ENCODE peak calls at places on chromosome 15, in six cellular contexts. C, K, D, F, Z and X are unnamed samples.

GRCh38 chr15:64536244-64536836 is 76.0 kb downstream of the ZNF609 start:
- DNase-seq in Z (peak; percentile 90), C (peak; percentile 79), D (peak; percentile 85), F (peak; percentile 85), K (peak; percentile 78), X (no peak)

GRCh38 chr15:33182278-33182905 is 12.1 kb downstream of the FMN1 start:
- DNase-seq in C (no peak), Z (no peak), D (no peak), K (no peak), F (no peak), X (no peak)

GRCh38 chr15:67396109-67396508 is 124.8 kb upstream of the C15orf61 start:
- DNase-seq in Z (no peak), C (no peak), F (no peak), D (no peak), K (no peak), X (no peak)

GRCh38 chr15:95826388-95826781 is 504.1 kb upstream of the NR2F2 start:
- DNase-seq in Z (no peak), D (no peak), K (no peak), F (no peak), C (no peak), X (no peak)

GRCh38 chr15:63349621-63350020 is 32.0 kb downstream of the CA12 start:
- DNase-seq in D (no peak), C (no peak), Z (no peak), K (no peak), F (no peak), X (no peak)

GRCh38 chr15:31211353-31211752 is 109.8 kb upstream of the TRPM1 start:
- DNase-seq in D (no peak), C (no peak), F (no peak), K (no peak), Z (no peak), X (no peak)

GRCh38 chr15:64354683-64355558 is 1.1 kb downstream of the CSNK1G1 start:
- DNase-seq in K (no peak), Z (no peak), D (no peak), F (peak; percentile 53), C (no peak), X (no peak)

GRCh38 chr15:28954466-28955159 is 68.8 kb downstream of the APBA2 start:
- DNase-seq in C (no peak), Z (no peak), D (no peak), F (no peak), K (no peak), X (no peak)

GRCh38 chr15:95995375-95996168 is 334.9 kb upstream of the NR2F2 start:
- DNase-seq in D (peak; percentile 50), Z (no peak), C (peak; percentile 32), F (peak; percentile 63), K (peak; percentile 59), X (no peak)

GRCh38 chr15:92733934-92734521 is 78.5 kb upstream of the FAM174B start:
- DNase-seq in C (no peak), Z (no peak), K (peak; percentile 59), F (peak; percentile 62), D (peak; percentile 44), X (no peak)

GRCh38 chr15:37109952-37110630 is 9.7 kb upstream of the MEIS2 start:
- DNase-seq in K (peak; percentile 34), F (peak; percentile 61), C (no peak), D (no peak), Z (peak; percentile 81), X (no peak)

GRCh38 chr15:78737187-78737820 is 74.0 kb downstream of the ADAMTS7 start:
- DNase-seq in C (no peak), F (no peak), K (no peak), D (no peak), Z (no peak), X (no peak)

GRCh38 chr15:71125831-71126453 is 10.7 kb downstream of the THSD4 start:
- DNase-seq in F (peak; percentile 22), D (no peak), K (peak; percentile 46), C (no peak), Z (no peak), X (no peak)

GRCh38 chr15:78290222-78290621 is 9.2 kb downstream of the SKIC8 start:
- DNase-seq in F (no peak), Z (no peak), D (no peak), C (no peak), K (no peak), X (no peak)

GRCh38 chr15:66851226-66852063 is 149.4 kb downstream of the SMAD6 start:
- DNase-seq in C (peak; percentile 72), D (no peak), F (peak; percentile 93), Z (peak; percentile 86), K (peak; percentile 86), X (peak; percentile 78)

GRCh38 chr15:71051539-71051938 is 63.7 kb upstream of the THSD4 start:
- DNase-seq in Z (peak; percentile 52), F (peak; percentile 69), D (peak; percentile 90), C (peak; percentile 16), K (peak; percentile 85), X (no peak)

GRCh38 chr15:29820802-29821160 is 1.5 kb downstream of the TJP1 start:
- DNase-seq in Z (no peak), D (no peak), F (peak; percentile 33), K (peak; percentile 33), C (peak; percentile 33), X (no peak)

GRCh38 chr15:62709261-62709660 is 333.3 kb upstream of the TPM1 start:
- DNase-seq in K (no peak), C (no peak), D (no peak), F (no peak), Z (no peak), X (no peak)

GRCh38 chr15:74843891-74844299 is 939 bp upstream of the ULK3 start:
- DNase-seq in D (no peak), K (no peak), C (no peak), F (no peak), Z (no peak), X (no peak)
- H3K27ac ChIP-seq in D (no peak overlapping the region), K (peak overlapping the region; percentile 81), C (no peak overlapping the region), F (peak overlapping the region; percentile 69), Z (no peak overlapping the region), X (peak overlapping the region; percentile 91)

DNA sequence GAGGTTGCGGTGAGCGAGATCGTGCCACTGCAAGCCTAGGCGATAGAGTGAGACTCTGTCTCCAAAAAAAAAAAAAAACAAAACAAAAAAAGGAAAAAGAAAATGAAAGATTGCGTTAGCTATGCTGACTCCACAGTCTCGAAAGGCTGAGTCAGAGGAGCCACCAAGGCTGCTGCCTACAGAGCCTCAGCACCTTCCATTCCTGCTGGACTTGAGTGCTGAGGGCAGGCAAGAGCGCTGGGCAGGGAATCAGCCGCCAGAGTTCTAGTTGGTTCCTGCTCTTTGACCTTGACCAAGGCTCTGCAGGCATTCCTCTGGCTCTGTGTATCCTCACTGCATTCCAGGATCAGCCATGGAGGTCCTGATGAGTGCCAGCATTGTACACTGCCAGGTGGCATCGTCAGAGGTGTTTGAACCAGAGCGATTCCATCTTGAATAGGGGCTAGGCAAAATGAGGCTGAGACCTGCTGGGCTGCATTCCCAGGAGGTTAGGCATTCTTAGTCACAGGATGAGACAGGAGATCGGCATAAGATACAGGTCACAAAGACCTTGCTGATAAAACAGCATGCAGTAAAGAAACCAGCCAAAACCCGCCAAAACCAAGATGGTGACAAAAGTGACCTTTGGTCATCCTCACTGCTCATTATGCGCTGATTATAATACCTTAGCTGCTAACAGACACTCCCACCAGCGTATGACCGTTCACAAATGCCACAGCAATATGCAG is 5.9 kb downstream of the MESP2 start:
- DNase-seq in C (peak; percentile 90), D (peak; percentile 69), K (peak; percentile 43), F (peak; percentile 92), Z (peak; percentile 58), X (no peak)
- H3K9ac ChIP-seq in C (peak overlapping the region; percentile 77), D (no peak overlapping the region), K (no peak overlapping the region), F (no peak overlapping the region), Z (peak overlapping the region; percentile 4), X (no peak overlapping the region)

GRCh38 chr15:40312370-40313158 is 4.8 kb upstream of the PLCB2 start:
- DNase-seq in K (no peak), D (no peak), C (no peak), F (no peak), Z (no peak), X (no peak)
- H3K27ac ChIP-seq in K (no peak overlapping the region), D (no peak overlapping the region), C (no peak overlapping the region), F (no peak overlapping the region), Z (no peak overlapping the region), X (no peak overlapping the region)

GRCh38 chr15:52378746-52379394 is 83.3 kb upstream of the MYO5C start:
- DNase-seq in Z (no peak), C (no peak), K (no peak), F (no peak), D (no peak), X (no peak)
- H3K9ac ChIP-seq in Z (no peak overlapping the region), C (no peak overlapping the region), K (no peak overlapping the region), F (no peak overlapping the region), D (no peak overlapping the region), X (no peak overlapping the region)

GRCh38 chr15:60128000-60128376 is 123.9 kb downstream of the FOXB1 start:
- DNase-seq in Z (no peak), D (peak; percentile 47), K (peak; percentile 22), C (peak; percentile 10), F (peak; percentile 59), X (no peak)
- H3K27ac ChIP-seq in Z (peak overlapping the region; percentile 69), D (peak overlapping the region; percentile 79), K (peak overlapping the region; percentile 57), C (no peak overlapping the region), F (peak overlapping the region; percentile 83), X (peak overlapping the region; percentile 4)

GRCh38 chr15:48494646-48495045 is 150.9 kb downstream of the FBN1 start:
- DNase-seq in F (peak; percentile 45), K (no peak), C (no peak), D (peak; percentile 70), Z (peak; percentile 21), X (peak; percentile 5)
- H3K9ac ChIP-seq in F (peak overlapping the region; percentile 78), K (no peak overlapping the region), C (no peak overlapping the region), D (peak overlapping the region; percentile 81), Z (peak overlapping the region; percentile 89), X (no peak overlapping the region)

GRCh38 chr15:101246824-101247745 is 4.8 kb downstream of the CHSY1 start:
- DNase-seq in K (no peak), F (no peak), Z (no peak), D (no peak), C (no peak), X (no peak)

GRCh38 chr15:101250931-101251829 is 668 bp downstream of the CHSY1 start:
- DNase-seq in C (peak; percentile 41), Z (peak; percentile 49), D (no peak), F (peak; percentile 81), K (no peak), X (no peak)

GRCh38 chr15:101246391-101246790 is 5.5 kb downstream of the CHSY1 start:
- DNase-seq in K (no peak), Z (no peak), F (no peak), C (no peak), D (no peak), X (no peak)

GRCh38 chr15:101250331-101250730 is 1.5 kb downstream of the CHSY1 start:
- DNase-seq in K (peak; percentile 81), C (peak; percentile 62), D (peak; percentile 88), Z (peak; percentile 74), F (peak; percentile 90), X (no peak)

GRCh38 chr15:101248274-101248673 is 3.6 kb downstream of the CHSY1 start:
- DNase-seq in D (no peak), F (no peak), K (no peak), Z (no peak), C (no peak), X (no peak)
- H3K27ac ChIP-seq in D (no peak overlapping the region), F (no peak overlapping the region), K (no peak overlapping the region), Z (no peak overlapping the region), C (no peak overlapping the region), X (no peak overlapping the region)

DNA sequence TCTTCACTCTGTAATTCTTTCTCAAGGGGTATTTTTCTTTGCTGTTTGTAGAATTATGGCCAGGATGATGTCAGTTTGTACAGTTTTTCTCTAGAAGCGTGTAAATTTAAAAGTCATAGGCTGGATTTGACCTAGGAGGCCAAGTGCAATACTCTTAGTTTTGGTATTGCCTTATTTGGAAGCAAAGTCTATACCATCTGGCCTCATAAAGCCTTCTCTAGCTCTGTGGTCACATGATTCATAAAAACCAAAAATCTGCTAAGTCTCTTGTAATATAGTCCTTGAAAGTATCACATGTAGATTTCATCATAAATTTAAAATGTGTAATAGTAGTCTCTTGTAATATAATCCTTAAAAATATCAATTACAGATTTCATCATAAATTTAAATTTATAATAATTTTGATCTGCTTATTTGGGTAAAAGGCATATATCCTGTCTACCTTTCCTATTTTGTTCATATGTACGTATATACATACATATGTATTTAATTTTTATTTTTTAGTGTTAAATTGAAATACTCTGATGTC is 25.6 kb downstream of the TEX9 start:
- DNase-seq in K (peak; percentile 58), F (no peak), D (peak; percentile 3), C (no peak), Z (no peak), X (no peak)
- H3K9ac ChIP-seq in K (no peak overlapping the region), F (no peak overlapping the region), D (no peak overlapping the region), C (no peak overlapping the region), Z (no peak overlapping the region), X (no peak overlapping the region)